ENCODE peak calls at places on chromosomes 16 and 17, in four cellular contexts. One of them, this sample, is unnamed.

GRCh38 chr17:50508573-50509460 is 578 bp downstream of the MYCBPAP start:
- DNase-seq in CD4-positive, alpha-beta T cell: no peak
- DNase-seq in cardiac muscle cell: no peak
- DNase-seq in neural progenitor cell: no peak
- DNase-seq in this sample: no peak

GRCh38 chr17:14604920-14605599 is 304.2 kb downstream of the HS3ST3B1 start:
- DNase-seq in CD4-positive, alpha-beta T cell: no peak
- DNase-seq in cardiac muscle cell: no peak
- DNase-seq in neural progenitor cell: no peak
- DNase-seq in this sample: no peak

GRCh38 chr17:64707077-64707591 is 45.0 kb upstream of the SMURF2 start:
- DNase-seq in CD4-positive, alpha-beta T cell: no peak
- DNase-seq in cardiac muscle cell: peak
- DNase-seq in neural progenitor cell: no peak
- DNase-seq in this sample: no peak

GRCh38 chr17:70646673-70647072 is 477.3 kb downstream of the KCNJ2 start:
- DNase-seq in CD4-positive, alpha-beta T cell: no peak
- DNase-seq in cardiac muscle cell: no peak
- DNase-seq in neural progenitor cell: no peak
- DNase-seq in this sample: no peak

GRCh38 chr17:77439382-77440013 is 298.7 kb downstream of the SEC14L1 start:
- DNase-seq in CD4-positive, alpha-beta T cell: no peak
- DNase-seq in cardiac muscle cell: no peak
- DNase-seq in neural progenitor cell: no peak
- DNase-seq in this sample: no peak

GRCh38 chr17:40958086-40958953 is 8.4 kb downstream of the KRT39 start:
- DNase-seq in CD4-positive, alpha-beta T cell: no peak
- DNase-seq in cardiac muscle cell: no peak
- DNase-seq in neural progenitor cell: no peak
- DNase-seq in this sample: no peak

GRCh38 chr17:34980681-34981537 is 597 bp downstream of the LIG3 start:
- DNase-seq in CD4-positive, alpha-beta T cell: peak
- DNase-seq in cardiac muscle cell: peak
- DNase-seq in neural progenitor cell: peak
- DNase-seq in this sample: peak

GRCh38 chr16:7363397-7364053 is 30.9 kb downstream of the RBFOX1 start:
- DNase-seq in CD4-positive, alpha-beta T cell: no peak
- DNase-seq in cardiac muscle cell: peak
- DNase-seq in neural progenitor cell: peak
- DNase-seq in this sample: no peak

GRCh38 chr16:31200821-31201510 is 1.6 kb downstream of the PYCARD start:
- DNase-seq in CD4-positive, alpha-beta T cell: peak
- DNase-seq in cardiac muscle cell: no peak
- DNase-seq in neural progenitor cell: no peak
- DNase-seq in this sample: no peak

GRCh38 chr16:28107232-28107631 is 43.7 kb upstream of the GSG1L start:
- DNase-seq in CD4-positive, alpha-beta T cell: no peak
- DNase-seq in cardiac muscle cell: no peak
- DNase-seq in neural progenitor cell: no peak
- DNase-seq in this sample: no peak

GRCh38 chr17:32528825-32529224 is 42.0 kb downstream of the CDK5R1 start:
- DNase-seq in CD4-positive, alpha-beta T cell: no peak
- DNase-seq in cardiac muscle cell: no peak
- DNase-seq in neural progenitor cell: no peak
- DNase-seq in this sample: no peak

GRCh38 chr17:2551493-2551892 is 39.8 kb upstream of the METTL16 start:
- DNase-seq in CD4-positive, alpha-beta T cell: no peak
- DNase-seq in cardiac muscle cell: peak
- DNase-seq in neural progenitor cell: peak
- DNase-seq in this sample: peak

GRCh38 chr16:21150375-21151001 is at the start of gene DNAH3:
- DNase-seq in CD4-positive, alpha-beta T cell: no peak
- DNase-seq in cardiac muscle cell: no peak
- DNase-seq in neural progenitor cell: no peak
- DNase-seq in this sample: no peak

GRCh38 chr16:3654249-3654991 is at the start of gene DNASE1:
- DNase-seq in CD4-positive, alpha-beta T cell: peak
- DNase-seq in cardiac muscle cell: peak
- DNase-seq in neural progenitor cell: peak
- DNase-seq in this sample: peak
- TF ChIP-seq CTCF in CD4-positive, alpha-beta T cell: peak
- TF ChIP-seq CTCF in cardiac muscle cell: peak
- TF ChIP-seq CTCF in neural progenitor cell: peak
- TF ChIP-seq CTCF in this sample: peak

DNA sequence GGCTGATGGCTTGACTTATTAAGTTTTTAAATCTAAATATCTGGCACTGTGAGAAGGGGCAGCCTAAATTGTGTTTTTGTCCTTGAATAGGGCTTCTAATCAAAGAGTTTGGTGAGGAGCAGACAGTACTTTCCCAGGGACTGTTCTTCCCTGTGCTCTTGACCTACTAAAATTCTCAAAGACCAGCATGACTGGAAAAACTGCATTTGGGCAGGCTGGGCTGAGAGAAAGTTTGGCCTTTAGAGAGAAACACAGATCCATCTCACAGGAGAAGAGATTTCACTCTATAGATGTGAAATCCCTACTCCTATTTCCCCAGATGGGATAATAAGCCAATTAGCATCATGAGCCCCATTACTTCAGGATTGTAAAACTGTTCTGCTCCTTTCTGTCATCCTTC is 7.3 kb downstream of the PCTP start:
- DNase-seq in CD4-positive, alpha-beta T cell: no peak
- DNase-seq in cardiac muscle cell: no peak
- DNase-seq in neural progenitor cell: no peak
- DNase-seq in this sample: no peak
- TF ChIP-seq CTCF in CD4-positive, alpha-beta T cell: no peak
- TF ChIP-seq CTCF in cardiac muscle cell: no peak
- TF ChIP-seq CTCF in neural progenitor cell: no peak
- TF ChIP-seq CTCF in this sample: no peak

GRCh38 chr17:57604771-57605733 is 140.0 kb downstream of the CCDC182 start:
- DNase-seq in CD4-positive, alpha-beta T cell: peak
- DNase-seq in cardiac muscle cell: peak
- DNase-seq in neural progenitor cell: peak
- DNase-seq in this sample: peak
- TF ChIP-seq CTCF in CD4-positive, alpha-beta T cell: no peak
- TF ChIP-seq CTCF in cardiac muscle cell: no peak
- TF ChIP-seq CTCF in neural progenitor cell: no peak
- TF ChIP-seq CTCF in this sample: no peak

GRCh38 chr17:28226563-28226962 is 92.4 kb upstream of the TMEM97 start:
- DNase-seq in CD4-positive, alpha-beta T cell: no peak
- DNase-seq in cardiac muscle cell: no peak
- DNase-seq in neural progenitor cell: no peak
- DNase-seq in this sample: no peak

GRCh38 chr17:28228986-28229729 is 89.8 kb upstream of the TMEM97 start:
- DNase-seq in CD4-positive, alpha-beta T cell: no peak
- DNase-seq in cardiac muscle cell: no peak
- DNase-seq in neural progenitor cell: no peak
- DNase-seq in this sample: no peak

GRCh38 chr17:28230011-28230410 is 89.0 kb upstream of the TMEM97 start:
- DNase-seq in CD4-positive, alpha-beta T cell: no peak
- DNase-seq in cardiac muscle cell: no peak
- DNase-seq in neural progenitor cell: no peak
- DNase-seq in this sample: no peak

GRCh38 chr17:28227278-28228108 is 91.5 kb upstream of the TMEM97 start:
- DNase-seq in CD4-positive, alpha-beta T cell: no peak
- DNase-seq in cardiac muscle cell: peak
- DNase-seq in neural progenitor cell: peak
- DNase-seq in this sample: peak

GRCh38 chr17:28228109-28228840 is 90.7 kb upstream of the TMEM97 start:
- DNase-seq in CD4-positive, alpha-beta T cell: no peak
- DNase-seq in cardiac muscle cell: peak
- DNase-seq in neural progenitor cell: peak
- DNase-seq in this sample: no peak
- TF ChIP-seq CTCF in CD4-positive, alpha-beta T cell: no peak
- TF ChIP-seq CTCF in cardiac muscle cell: peak
- TF ChIP-seq CTCF in neural progenitor cell: peak
- TF ChIP-seq CTCF in this sample: no peak

GRCh38 chr16:2194166-2194834 is 2.1 kb downstream of the CASKIN1 start:
- DNase-seq in CD4-positive, alpha-beta T cell: no peak
- DNase-seq in cardiac muscle cell: no peak
- DNase-seq in neural progenitor cell: peak
- DNase-seq in this sample: peak

GRCh38 chr16:2195316-2196161 is 866 bp downstream of the CASKIN1 start:
- DNase-seq in CD4-positive, alpha-beta T cell: no peak
- DNase-seq in cardiac muscle cell: no peak
- DNase-seq in neural progenitor cell: peak
- DNase-seq in this sample: no peak

GRCh38 chr16:2196162-2196980 is at the start of gene CASKIN1:
- DNase-seq in CD4-positive, alpha-beta T cell: no peak
- DNase-seq in cardiac muscle cell: peak
- DNase-seq in neural progenitor cell: peak
- DNase-seq in this sample: peak

GRCh38 chr16:2196981-2197511 is 641 bp upstream of the CASKIN1 start:
- DNase-seq in CD4-positive, alpha-beta T cell: no peak
- DNase-seq in cardiac muscle cell: no peak
- DNase-seq in neural progenitor cell: no peak
- DNase-seq in this sample: no peak

GRCh38 chr16:2194852-2195315 is 1.5 kb downstream of the CASKIN1 start:
- DNase-seq in CD4-positive, alpha-beta T cell: peak
- DNase-seq in cardiac muscle cell: peak
- DNase-seq in neural progenitor cell: peak
- DNase-seq in this sample: peak
- TF ChIP-seq CTCF in CD4-positive, alpha-beta T cell: peak
- TF ChIP-seq CTCF in cardiac muscle cell: peak
- TF ChIP-seq CTCF in neural progenitor cell: peak
- TF ChIP-seq CTCF in this sample: peak

GRCh38 chr17:79615446-79615845 is 4.6 kb upstream of the RBFOX3 start:
- DNase-seq in CD4-positive, alpha-beta T cell: no peak
- DNase-seq in cardiac muscle cell: no peak
- DNase-seq in neural progenitor cell: no peak
- DNase-seq in this sample: no peak

GRCh38 chr17:79610151-79610645 is 653 bp downstream of the RBFOX3 start:
- DNase-seq in CD4-positive, alpha-beta T cell: no peak
- DNase-seq in cardiac muscle cell: no peak
- DNase-seq in neural progenitor cell: no peak
- DNase-seq in this sample: peak

GRCh38 chr17:79614248-79614647 is 3.4 kb upstream of the RBFOX3 start:
- DNase-seq in CD4-positive, alpha-beta T cell: no peak
- DNase-seq in cardiac muscle cell: no peak
- DNase-seq in neural progenitor cell: no peak
- DNase-seq in this sample: no peak

GRCh38 chr17:79613195-79613517 is 2.3 kb upstream of the RBFOX3 start:
- DNase-seq in CD4-positive, alpha-beta T cell: no peak
- DNase-seq in cardiac muscle cell: no peak
- DNase-seq in neural progenitor cell: no peak
- DNase-seq in this sample: no peak

GRCh38 chr17:79612468-79613194 is 1.8 kb upstream of the RBFOX3 start:
- DNase-seq in CD4-positive, alpha-beta T cell: peak
- DNase-seq in cardiac muscle cell: peak
- DNase-seq in neural progenitor cell: peak
- DNase-seq in this sample: peak
- TF ChIP-seq CTCF in CD4-positive, alpha-beta T cell: no peak
- TF ChIP-seq CTCF in cardiac muscle cell: peak
- TF ChIP-seq CTCF in neural progenitor cell: peak
- TF ChIP-seq CTCF in this sample: peak

DNA sequence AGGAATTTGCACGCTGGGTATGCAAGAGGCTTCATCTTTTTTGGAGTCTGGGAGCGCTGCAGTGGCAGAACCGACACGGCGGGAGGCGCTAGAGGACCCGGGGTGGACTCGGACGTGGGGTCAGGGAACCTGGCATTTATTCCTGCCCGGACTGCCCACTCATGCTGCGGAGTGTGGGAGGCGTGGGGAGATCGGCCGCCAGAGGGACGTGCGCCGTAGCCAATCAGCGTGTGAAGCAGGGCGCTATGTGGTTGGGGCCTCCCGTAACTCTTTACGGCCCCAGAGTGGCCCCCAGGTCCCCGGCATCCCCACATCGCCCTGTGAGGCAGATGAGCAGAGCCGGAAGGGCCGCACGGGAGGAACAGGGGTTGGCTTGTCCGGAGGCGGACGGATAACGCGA is 11.2 kb downstream of the FLYWCH2 start:
- DNase-seq in CD4-positive, alpha-beta T cell: no peak
- DNase-seq in cardiac muscle cell: no peak
- DNase-seq in neural progenitor cell: no peak
- DNase-seq in this sample: no peak
- TF ChIP-seq CTCF in CD4-positive, alpha-beta T cell: no peak
- TF ChIP-seq CTCF in cardiac muscle cell: no peak
- TF ChIP-seq CTCF in neural progenitor cell: no peak
- TF ChIP-seq CTCF in this sample: no peak

DNA sequence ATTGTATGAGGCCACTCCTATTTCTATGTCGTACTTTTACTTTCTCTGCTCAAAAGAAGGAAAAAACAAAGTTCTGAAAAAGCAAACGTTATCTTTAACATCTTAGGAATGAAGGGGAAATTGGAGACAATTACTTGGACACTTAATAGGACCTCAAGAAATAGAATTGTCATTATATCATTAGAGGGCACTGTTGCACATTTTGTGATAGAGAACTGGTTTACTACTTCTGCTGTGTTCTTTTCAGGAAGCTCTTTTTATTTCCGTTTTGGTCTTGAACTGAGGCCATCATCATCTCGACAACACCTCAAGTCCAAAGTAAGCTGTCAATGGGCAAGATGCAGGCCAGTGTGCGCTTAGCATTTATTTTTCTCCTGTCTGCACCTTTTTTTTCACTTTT is 14.6 kb downstream of the COG4 start:
- DNase-seq in CD4-positive, alpha-beta T cell: no peak
- DNase-seq in cardiac muscle cell: no peak
- DNase-seq in neural progenitor cell: no peak
- DNase-seq in this sample: no peak
- TF ChIP-seq CTCF in CD4-positive, alpha-beta T cell: peak
- TF ChIP-seq CTCF in cardiac muscle cell: peak
- TF ChIP-seq CTCF in neural progenitor cell: peak
- TF ChIP-seq CTCF in this sample: no peak

GRCh38 chr17:16976686-16977550 is 5.0 kb upstream of the TNFRSF13B start:
- DNase-seq in CD4-positive, alpha-beta T cell: no peak
- DNase-seq in cardiac muscle cell: no peak
- DNase-seq in neural progenitor cell: no peak
- DNase-seq in this sample: no peak
- TF ChIP-seq CTCF in CD4-positive, alpha-beta T cell: no peak
- TF ChIP-seq CTCF in cardiac muscle cell: no peak
- TF ChIP-seq CTCF in neural progenitor cell: no peak
- TF ChIP-seq CTCF in this sample: no peak

GRCh38 chr17:68021963-68022362 is 13.6 kb upstream of the KPNA2 start:
- DNase-seq in CD4-positive, alpha-beta T cell: no peak
- DNase-seq in cardiac muscle cell: no peak
- DNase-seq in neural progenitor cell: no peak
- DNase-seq in this sample: no peak

GRCh38 chr17:68016838-68017237 is 18.7 kb upstream of the KPNA2 start:
- DNase-seq in CD4-positive, alpha-beta T cell: no peak
- DNase-seq in cardiac muscle cell: no peak
- DNase-seq in neural progenitor cell: no peak
- DNase-seq in this sample: no peak

GRCh38 chr17:68019336-68019674 is 16.2 kb upstream of the KPNA2 start:
- DNase-seq in CD4-positive, alpha-beta T cell: no peak
- DNase-seq in cardiac muscle cell: no peak
- DNase-seq in neural progenitor cell: no peak
- DNase-seq in this sample: no peak

GRCh38 chr17:68020451-68020779 is 15.1 kb upstream of the KPNA2 start:
- DNase-seq in CD4-positive, alpha-beta T cell: no peak
- DNase-seq in cardiac muscle cell: no peak
- DNase-seq in neural progenitor cell: no peak
- DNase-seq in this sample: no peak

GRCh38 chr17:68019675-68020450 is 15.7 kb upstream of the KPNA2 start:
- DNase-seq in CD4-positive, alpha-beta T cell: peak
- DNase-seq in cardiac muscle cell: peak
- DNase-seq in neural progenitor cell: peak
- DNase-seq in this sample: peak
- TF ChIP-seq CTCF in CD4-positive, alpha-beta T cell: peak
- TF ChIP-seq CTCF in cardiac muscle cell: peak
- TF ChIP-seq CTCF in neural progenitor cell: peak
- TF ChIP-seq CTCF in this sample: peak